ENCODE peak calls at places on chromosome 17, in four cellular contexts. I is tibial nerve, V is transverse colon, Z is prostate gland. F is an unnamed sample.

GRCh38 chr17:77501101-77501566 is 360.4 kb downstream of the SEC14L1 start:
- DNase-seq in I (no peak), V (peak; percentile 6), Z (no peak), F (no peak)

GRCh38 chr17:71273451-71273850 is 847.4 kb upstream of the SOX9 start:
- DNase-seq in I (no peak), V (no peak), Z (no peak), F (no peak)

GRCh38 chr17:1067282-1067956 is 70.5 kb downstream of the TIMM22 start:
- DNase-seq in I (no peak), V (no peak), Z (no peak), F (peak; percentile 46)

GRCh38 chr17:65243838-65244237 is 106.7 kb downstream of the RGS9 start:
- DNase-seq in I (no peak), V (no peak), Z (no peak), F (peak; percentile 25)

GRCh38 chr17:17398928-17399926 is 77.6 kb upstream of the MED9 start:
- DNase-seq in I (peak; percentile 40), V (no peak), Z (no peak), F (no peak)

GRCh38 chr17:55238931-55239297 is 25.8 kb upstream of the HLF start:
- DNase-seq in I (no peak), V (no peak), Z (no peak), F (no peak)

GRCh38 chr17:54968954-54969400 is 412 bp downstream of the STXBP4 start:
- DNase-seq in I (no peak), V (peak; percentile 28), Z (peak; percentile 24), F (no peak)

GRCh38 chr17:48027322-48027981 is 10.1 kb downstream of the COPZ2 start:
- DNase-seq in I (no peak), V (no peak), Z (no peak), F (no peak)

GRCh38 chr17:65559483-65559801 is 2.0 kb downstream of the AXIN2 start:
- DNase-seq in I (no peak), V (no peak), Z (no peak), F (no peak)

GRCh38 chr17:61399131-61400057 is at the start of gene TBX2:
- DNase-seq in I (peak; percentile 88), V (peak; percentile 55), Z (no peak), F (no peak)
- TF ChIP-seq POLR2A in I (peak; percentile 73), V (no peak), Z (no peak), F (no peak)

DNA sequence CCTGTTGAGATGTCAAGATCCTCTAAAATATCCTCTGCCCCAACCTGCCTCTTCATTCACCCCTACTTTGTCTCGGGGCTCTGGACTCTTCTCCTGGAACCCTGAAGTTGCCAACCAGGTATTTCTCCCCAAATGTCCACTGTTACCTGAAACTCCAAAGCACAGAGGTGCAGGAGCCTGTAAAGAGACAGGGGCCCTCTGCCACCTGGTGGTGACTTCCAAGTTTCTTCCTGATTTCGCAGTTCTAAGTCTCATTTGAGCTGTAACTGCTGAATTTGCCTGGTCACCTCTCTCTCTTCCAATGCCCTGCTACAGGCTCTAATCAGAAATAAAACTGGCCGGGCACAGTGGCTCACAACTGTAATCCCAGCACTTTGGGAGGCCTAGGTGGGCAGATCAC is 77.1 kb upstream of the RCVRN start:
- DNase-seq in I (no peak), V (peak; percentile 15), Z (no peak), F (no peak)
- H3K4me3 ChIP-seq in I (no peak overlapping the region), V (no peak overlapping the region), Z (no peak overlapping the region), F (no peak overlapping the region)

GRCh38 chr17:44759096-44759915 is 518 bp downstream of the ADAM11 start:
- DNase-seq in I (no peak), V (no peak), Z (no peak), F (no peak)
- TF ChIP-seq CTCF in I (no peak), V (no peak), Z (no peak), F (no peak)

GRCh38 chr17:81539961-81540675 is 11.9 kb downstream of the FSCN2 start:
- DNase-seq in I (no peak), V (no peak), Z (no peak), F (no peak)

GRCh38 chr17:81537343-81537855 is 9.2 kb downstream of the FSCN2 start:
- DNase-seq in I (no peak), V (peak; percentile 67), Z (no peak), F (no peak)

GRCh38 chr17:81537856-81538555 is 9.8 kb downstream of the FSCN2 start:
- DNase-seq in I (no peak), V (no peak), Z (no peak), F (no peak)

GRCh38 chr17:81539571-81539900 is 11.4 kb downstream of the FSCN2 start:
- DNase-seq in I (no peak), V (no peak), Z (no peak), F (no peak)

DNA sequence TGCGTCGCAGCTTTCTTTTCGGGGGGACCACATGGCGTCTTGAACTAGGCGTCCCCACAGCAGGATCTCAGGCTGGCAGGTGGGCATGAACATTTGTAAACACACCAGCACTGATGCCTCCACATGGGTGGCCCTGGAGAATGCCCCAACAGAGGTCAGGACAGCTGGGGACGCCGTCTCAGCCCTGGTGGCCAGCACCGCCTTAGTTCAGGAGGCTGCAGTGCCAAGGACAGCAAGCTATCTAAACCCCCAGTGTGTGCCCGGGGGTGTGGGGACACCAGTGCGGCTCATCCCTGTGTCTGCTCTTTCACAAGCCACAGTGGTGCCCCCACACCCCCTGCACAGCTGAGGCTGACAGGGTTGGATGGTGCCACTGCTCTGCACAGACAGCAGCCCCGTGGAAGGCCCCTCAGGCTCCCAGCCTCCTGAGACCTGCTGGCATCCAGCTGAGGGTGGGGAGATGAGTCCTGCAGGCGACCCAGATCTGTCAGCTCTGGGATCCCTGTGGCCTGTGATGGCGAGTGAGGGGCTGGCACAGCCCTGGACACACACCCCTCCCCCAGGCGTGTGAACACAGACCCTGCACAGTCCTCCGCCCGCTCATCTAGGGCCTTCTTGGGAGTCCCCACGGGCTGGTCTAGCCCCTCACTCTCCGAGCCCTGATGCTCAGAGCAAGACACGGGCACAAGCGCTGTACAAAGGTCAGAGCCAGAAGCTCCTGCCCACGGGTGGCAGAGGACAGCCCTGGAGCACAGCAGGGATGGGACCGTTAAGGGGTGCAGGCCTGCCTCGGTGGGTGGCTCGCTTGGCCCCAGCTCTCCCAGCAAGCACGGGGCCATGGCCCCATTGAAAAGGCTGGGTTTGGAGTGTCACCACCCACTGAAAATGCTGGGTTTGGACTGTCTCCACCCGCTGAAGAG is 10.7 kb downstream of the FSCN2 start:
- DNase-seq in I (no peak), V (no peak), Z (no peak), F (no peak)
- TF ChIP-seq POLR2A in I (no peak), V (no peak), Z (no peak), F (no peak)

DNA sequence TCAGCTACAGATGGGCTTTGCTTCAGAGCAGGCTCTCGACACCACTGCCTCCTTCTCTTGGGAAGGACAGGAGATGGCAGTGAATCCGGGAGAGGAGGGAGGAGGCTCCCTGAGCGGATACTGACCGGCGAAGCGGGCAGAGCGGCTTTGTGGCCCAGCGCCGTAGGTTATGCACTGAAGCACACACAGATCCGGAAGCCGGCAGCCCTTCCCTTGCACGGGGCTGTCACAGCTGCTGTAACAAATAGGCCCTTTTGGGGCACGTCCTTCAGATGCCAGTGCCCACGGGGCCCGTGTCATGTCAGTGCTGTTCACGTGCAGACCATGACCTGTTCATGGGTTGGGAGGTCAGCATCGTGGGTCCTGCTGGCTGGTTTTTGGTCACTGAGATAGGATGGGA is 144.7 kb upstream of the CHMP6 start:
- DNase-seq in I (no peak), V (no peak), Z (no peak), F (peak; percentile 68)
- H3K4me3 ChIP-seq in I (no peak overlapping the region), V (no peak overlapping the region), Z (no peak overlapping the region), F (no peak overlapping the region)

DNA sequence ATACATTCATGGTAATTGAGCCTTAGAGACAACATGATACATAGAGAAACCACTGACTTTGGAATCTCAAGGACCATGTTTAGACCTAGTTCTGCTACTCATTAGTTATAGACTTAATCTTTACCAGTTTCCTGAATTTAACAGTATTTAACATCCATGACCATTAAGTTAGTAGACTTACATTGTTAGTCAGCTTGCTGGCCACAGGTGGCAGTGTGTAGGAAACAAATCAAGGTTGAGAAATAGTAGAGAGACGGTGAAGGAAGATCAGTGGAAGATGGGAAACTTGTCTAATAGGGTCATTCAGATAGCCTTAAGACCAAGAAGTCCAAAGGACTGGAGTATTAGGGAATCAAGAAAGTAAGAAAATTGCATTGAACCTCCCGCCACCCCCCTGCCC is 31.0 kb downstream of the OMG start:
- DNase-seq in I (no peak), V (no peak), Z (no peak), F (no peak)
- TF ChIP-seq CTCF in I (no peak), V (no peak), Z (no peak), F (no peak)

DNA sequence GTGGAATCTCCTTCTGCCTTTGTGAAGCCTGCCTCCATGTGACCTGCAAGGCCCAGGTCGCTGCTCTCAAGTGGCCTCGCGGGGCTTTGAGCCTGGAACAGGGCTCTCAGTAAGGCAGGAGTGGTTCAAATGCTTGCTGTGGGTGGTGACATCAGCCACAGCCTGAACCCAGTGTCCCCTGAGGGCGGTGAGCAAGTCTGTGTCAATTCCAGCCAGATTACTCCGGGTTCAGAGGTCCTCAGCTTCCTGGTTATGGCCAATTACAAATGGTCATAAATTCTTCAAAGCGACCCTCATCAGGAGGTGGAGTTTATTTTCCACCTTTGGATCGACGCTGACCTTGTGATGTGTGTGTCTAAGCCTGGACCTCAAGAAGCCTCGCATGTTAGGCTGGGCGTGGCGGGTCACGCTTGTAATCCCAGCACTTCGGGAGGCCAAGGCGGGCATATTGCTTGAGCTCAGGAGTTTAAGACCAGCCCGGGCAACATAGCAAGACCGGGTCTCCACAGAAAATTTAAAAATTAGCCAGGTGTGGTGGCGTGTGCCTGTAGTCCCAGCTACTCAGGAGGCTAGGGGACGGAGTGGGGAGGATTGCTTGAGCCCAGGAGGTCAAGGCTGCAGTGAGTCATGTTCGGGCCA is 17.3 kb downstream of the LGALS3BP start:
- DNase-seq in I (no peak), V (peak; percentile 71), Z (no peak), F (no peak)
- TF ChIP-seq POLR2A in I (no peak), V (no peak), Z (no peak), F (no peak)

DNA sequence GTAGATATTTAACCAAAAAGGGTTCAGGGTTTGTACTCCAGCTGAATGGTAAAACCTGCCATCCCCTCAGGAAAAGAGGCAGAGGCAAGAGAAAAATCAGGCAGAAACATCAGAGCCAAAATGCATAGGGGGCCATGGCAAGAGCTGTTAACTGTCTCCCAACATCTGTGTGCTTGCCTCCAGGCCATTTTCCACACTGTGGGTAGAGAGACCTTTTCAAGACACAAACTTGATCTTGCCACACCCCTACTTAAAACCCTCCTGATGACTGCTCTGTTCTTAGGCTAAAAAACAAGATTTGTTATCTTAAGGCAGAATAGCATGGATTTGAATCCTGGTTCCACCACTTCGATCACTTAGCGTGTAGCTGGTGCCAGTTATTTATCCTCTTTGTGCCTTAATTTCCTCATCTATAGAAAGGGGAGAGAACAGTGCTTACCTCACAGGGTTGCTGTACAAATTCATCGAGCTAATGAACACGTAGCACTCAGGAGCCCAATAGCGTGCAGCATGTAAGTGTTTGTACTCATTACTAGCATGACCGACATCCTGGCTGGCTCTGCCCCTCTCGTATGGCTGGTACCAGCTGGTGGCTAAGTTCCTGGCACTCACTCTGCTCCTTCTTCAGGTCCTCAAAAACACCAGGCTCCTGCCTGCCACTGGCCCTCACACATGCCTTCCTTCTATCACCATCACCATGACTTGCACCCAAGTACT is 25.8 kb downstream of the STAT3 start:
- DNase-seq in I (no peak), V (no peak), Z (no peak), F (no peak)
- H3K4me3 ChIP-seq in I (no peak overlapping the region), V (no peak overlapping the region), Z (no peak overlapping the region), F (no peak overlapping the region)

F was measured in lower leg skin.